ENCODE peak calls at places on chromosome 1, in six cellular contexts. S, B, I, M, J and C are unnamed samples.

GRCh38 chr1:97745912-97746311 is 174.9 kb downstream of the DPYD start:
- DNase-seq in S (peak; percentile 9), B (no peak), I (peak; percentile 43), M (peak; percentile 72), J (no peak), C (peak; percentile 38)

GRCh38 chr1:32868806-32869455 is 1.8 kb downstream of the FNDC5 start:
- DNase-seq in S (no peak), B (no peak), I (no peak), M (no peak), J (no peak), C (no peak)

GRCh38 chr1:199959775-199960110 is 67.8 kb upstream of the NR5A2 start:
- DNase-seq in S (no peak), B (no peak), I (no peak), M (no peak), J (no peak), C (no peak)

GRCh38 chr1:228882041-228882784 is 146.9 kb downstream of the RHOU start:
- DNase-seq in S (no peak), B (no peak), I (no peak), M (no peak), J (no peak), C (no peak)

GRCh38 chr1:15238789-15239188 is 8.2 kb upstream of the FHAD1 start:
- DNase-seq in S (no peak), B (no peak), I (no peak), M (no peak), J (no peak), C (no peak)

GRCh38 chr1:175968486-175969182 is 225.2 kb upstream of the TNR start:
- DNase-seq in S (no peak), B (no peak), I (peak; percentile 66), M (peak; percentile 58), J (no peak), C (no peak)

GRCh38 chr1:16727190-16728111 is 12.9 kb upstream of the RNU1-4 start:
- DNase-seq in S (peak; percentile 22), B (peak; percentile 58), I (peak; percentile 65), M (peak; percentile 45), J (peak; percentile 94), C (peak; percentile 49)

GRCh38 chr1:230243146-230243545 is 176.1 kb downstream of the GALNT2 start:
- DNase-seq in S (no peak), B (no peak), I (no peak), M (no peak), J (no peak), C (no peak)

GRCh38 chr1:228377664-228378452 is 28.8 kb downstream of the TRIM11 start:
- DNase-seq in S (no peak), B (no peak), I (no peak), M (no peak), J (no peak), C (no peak)